ENCODE peak calls at places on chromosomes 1 and 21, in eight cellular contexts. Q is astrocyte of the spinal cord; R is GM12865; O is prostate gland; I is dorsolateral prefrontal cortex; Z is mesothelial cell of epicardium; T is CD4-positive, alpha-beta T cell; L is heart right ventricle. F is an unnamed sample.

GRCh38 chr1:62241357-62242131 is 46.9 kb downstream of the L1TD1 start:
- DNase-seq in Q (no peak), R (no peak), O (peak; percentile 7), I (no peak), Z (no peak), T (no peak), L (no peak), F (no peak)

GRCh38 chr1:218294531-218294930 is 9.4 kb downstream of the RRP15 start:
- DNase-seq in Q (no peak), R (no peak), O (no peak), I (no peak), Z (no peak), T (no peak), L (no peak), F (no peak)

GRCh38 chr1:155081472-155082300 is 3.0 kb downstream of the EFNA3 start:
- DNase-seq in Q (no peak), R (no peak), O (no peak), I (no peak), Z (no peak), T (no peak), L (no peak), F (no peak)

GRCh38 chr1:84698718-84699117 is 8.5 kb upstream of the SSX2IP start:
- DNase-seq in Q (peak; percentile 87), R (no peak), O (no peak), I (no peak), Z (no peak), T (no peak), L (no peak), F (no peak)

GRCh38 chr21:15007716-15008296 is 57.0 kb downstream of the NRIP1 start:
- DNase-seq in Q (no peak), R (no peak), O (no peak), I (no peak), Z (no peak), T (no peak), L (no peak), F (no peak)

GRCh38 chr1:37035014-37035686 is 835 bp upstream of the GRIK3 start:
- DNase-seq in Q (no peak), R (no peak), O (no peak), I (no peak), Z (no peak), T (no peak), L (no peak), F (no peak)

GRCh38 chr1:110259770-110260169 is 49.7 kb downstream of the KCNC4 start:
- DNase-seq in Q (no peak), R (peak; percentile 56), O (peak; percentile 49), I (no peak), Z (no peak), T (no peak), L (no peak), F (no peak)

GRCh38 chr1:2909797-2910196 is 108.3 kb upstream of the TTC34 start:
- DNase-seq in Q (no peak), R (no peak), O (no peak), I (no peak), Z (no peak), T (no peak), L (no peak), F (no peak)

GRCh38 chr1:60547821-60548220 is 474.3 kb upstream of the C1orf87 start:
- DNase-seq in Q (no peak), R (no peak), O (no peak), I (no peak), Z (no peak), T (no peak), L (no peak), F (no peak)

GRCh38 chr1:206556748-206557635 is 49.7 kb downstream of the RASSF5 start:
- DNase-seq in Q (peak; percentile 23), R (peak; percentile 91), O (peak; percentile 59), I (peak; percentile 55), Z (peak; percentile 80), T (peak; percentile 87), L (peak; percentile 85), F (peak; percentile 87)

GRCh38 chr1:163824006-163824405 is 502.3 kb downstream of the NUF2 start:
- DNase-seq in Q (peak; percentile 12), R (no peak), O (no peak), I (no peak), Z (no peak), T (no peak), L (peak; percentile 36), F (no peak)

GRCh38 chr1:97348599-97349265 is 572.1 kb downstream of the DPYD start:
- DNase-seq in Q (peak; percentile 71), R (no peak), O (no peak), I (no peak), Z (no peak), T (no peak), L (no peak), F (no peak)

GRCh38 chr21:25396135-25396711 is 211.1 kb downstream of the MRPL39 start:
- DNase-seq in Q (no peak), R (peak; percentile 90), O (no peak), I (no peak), Z (no peak), T (no peak), L (no peak), F (no peak)

GRCh38 chr1:199116488-199116887 is 477.6 kb downstream of the PTPRC start:
- DNase-seq in Q (no peak), R (no peak), O (no peak), I (no peak), Z (no peak), T (no peak), L (no peak), F (no peak)

GRCh38 chr1:37433171-37433570 is 41.2 kb upstream of the ZC3H12A start:
- DNase-seq in Q (no peak), R (no peak), O (no peak), I (no peak), Z (no peak), T (no peak), L (no peak), F (no peak)

DNA sequence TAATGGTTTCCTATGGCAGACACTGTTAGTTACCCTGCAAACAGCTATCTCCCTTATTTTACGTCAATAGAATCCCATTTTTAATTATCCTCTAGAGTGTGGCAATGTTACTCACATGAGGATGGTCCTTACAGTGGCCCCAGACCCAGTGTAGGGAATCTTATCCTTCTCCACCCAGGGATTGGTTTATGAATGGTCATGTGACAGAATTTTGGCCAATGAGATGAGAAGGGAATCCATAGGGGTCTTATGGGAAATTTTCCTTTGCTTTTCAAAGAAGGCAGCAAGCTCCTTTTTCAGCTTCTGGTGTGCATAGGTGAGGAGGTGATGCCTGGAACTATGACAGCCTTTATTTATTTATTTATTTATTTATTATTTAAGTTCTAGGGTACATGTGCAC is 58.9 kb upstream of the HUNK start:
- DNase-seq in Q (no peak), R (no peak), O (no peak), I (no peak), Z (no peak), T (no peak), L (no peak), F (no peak)
- TF ChIP-seq CTCF in Q (no peak), R (no peak), O (no peak), I (no peak), Z (no peak), T (no peak), L (no peak), F (no peak)

DNA sequence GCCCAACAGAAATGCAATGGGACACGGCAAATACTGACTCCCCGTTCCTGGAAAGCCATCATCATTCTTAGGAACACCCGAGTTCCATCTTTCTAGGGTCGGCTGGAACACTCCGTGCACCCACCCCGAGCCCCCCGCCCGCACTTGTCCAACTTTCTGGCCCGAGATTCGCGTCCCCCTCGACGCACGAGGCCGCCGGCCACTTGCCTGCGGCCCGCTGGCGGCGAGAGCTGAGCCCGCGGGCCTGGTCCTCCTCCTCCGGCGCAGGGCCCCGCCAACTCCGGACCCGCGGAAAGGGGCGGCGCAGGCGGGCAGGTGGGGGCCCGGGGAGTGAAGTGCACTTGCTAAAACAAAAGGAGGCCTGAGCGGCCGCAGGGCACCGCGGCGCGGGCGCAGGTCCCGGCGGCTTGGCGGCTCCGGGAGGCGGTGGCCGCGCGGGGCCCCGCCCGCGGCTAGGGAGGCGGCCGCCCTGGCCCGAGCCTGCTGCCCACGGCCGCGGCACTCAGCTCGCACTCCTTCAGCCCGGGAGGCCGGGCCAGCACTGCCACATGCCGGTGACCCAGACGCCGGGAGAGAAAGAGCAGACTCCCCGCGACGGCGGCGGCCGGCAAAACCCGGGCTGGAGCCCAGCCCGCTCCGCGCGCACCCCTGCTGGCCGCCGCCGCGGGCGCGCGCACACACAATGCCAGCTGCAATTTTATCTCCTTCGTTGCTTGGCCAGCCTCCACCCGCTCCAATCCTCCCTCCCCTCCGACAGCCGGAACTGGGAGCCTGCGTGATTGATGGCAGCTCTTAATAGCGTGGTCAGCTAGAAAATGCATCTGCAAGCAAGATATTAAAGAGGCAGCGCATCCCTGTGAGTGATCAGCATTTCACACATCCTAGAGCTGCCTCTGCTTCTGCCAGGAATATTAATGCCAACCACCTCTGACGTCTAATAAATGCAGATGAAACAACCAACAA is 114.3 kb downstream of the RERE start:
- DNase-seq in Q (peak; percentile 87), R (peak; percentile 88), O (peak; percentile 89), I (peak; percentile 91), Z (peak; percentile 86), T (peak; percentile 13), L (peak; percentile 90), F (peak; percentile 75)
- TF ChIP-seq CTCF in Q (peak; percentile 7), R (peak; percentile 17), O (no peak), I (peak; percentile 47), Z (no peak), T (no peak), L (no peak), F (no peak)

GRCh38 chr1:209702832-209703231 is 1.8 kb upstream of the HSD11B1 start:
- DNase-seq in Q (no peak), R (no peak), O (no peak), I (no peak), Z (no peak), T (no peak), L (no peak), F (no peak)

GRCh38 chr1:209696673-209697072 is 8.0 kb upstream of the HSD11B1 start:
- DNase-seq in Q (no peak), R (no peak), O (no peak), I (no peak), Z (no peak), T (no peak), L (no peak), F (no peak)

GRCh38 chr1:209692745-209693504 is 11.7 kb upstream of the HSD11B1 start:
- DNase-seq in Q (peak; percentile 82), R (peak; percentile 80), O (peak; percentile 76), I (peak; percentile 64), Z (peak; percentile 74), T (peak; percentile 66), L (peak; percentile 86), F (peak; percentile 39)

GRCh38 chr1:209692296-209692695 is 12.3 kb upstream of the HSD11B1 start:
- DNase-seq in Q (no peak), R (no peak), O (no peak), I (no peak), Z (no peak), T (no peak), L (no peak), F (no peak)

GRCh38 chr1:209697082-209697481 is 7.6 kb upstream of the HSD11B1 start:
- DNase-seq in Q (no peak), R (no peak), O (no peak), I (no peak), Z (no peak), T (no peak), L (no peak), F (no peak)
- TF ChIP-seq CTCF in Q (no peak), R (no peak), O (no peak), I (no peak), Z (no peak), T (no peak), L (no peak), F (no peak)

DNA sequence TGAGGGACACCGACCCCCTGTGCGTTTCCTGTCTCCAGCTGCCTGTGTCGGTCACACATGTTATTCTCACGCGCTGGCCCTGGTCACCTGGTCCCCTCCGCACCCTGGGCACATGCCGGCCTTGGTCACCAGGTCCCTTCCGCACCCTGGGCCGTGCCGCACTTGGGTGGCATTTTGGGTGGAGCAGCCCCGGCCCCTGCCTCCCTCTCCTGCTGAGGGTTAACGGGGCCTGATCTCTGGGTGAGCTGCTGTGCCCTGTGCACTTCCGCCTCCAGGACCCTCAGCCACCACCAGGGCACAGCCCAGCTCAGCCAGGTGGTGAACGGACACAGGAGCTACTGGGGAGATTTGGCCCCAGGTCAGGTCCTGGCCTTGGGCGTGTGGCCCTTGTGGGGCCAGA is 26.6 kb downstream of the RRP1 start:
- DNase-seq in Q (no peak), R (no peak), O (no peak), I (no peak), Z (no peak), T (no peak), L (no peak), F (no peak)
- TF ChIP-seq CTCF in Q (no peak), R (no peak), O (no peak), I (no peak), Z (no peak), T (no peak), L (no peak), F (no peak)

F was measured in natural killer cell.